ENCODE peak calls at places on chromosomes 12 and 14, in nine cellular contexts. V, R, F, O, M, H, Z, L and B are unnamed samples.
A peak's percentile ranks its signal among the peaks of the same experiment; 100 is the strongest.

GRCh38 chr12:51335931-51336330 is 10.5 kb downstream of the CELA1 start:
- DNase-seq in V (no peak), R (no peak), F (no peak), O (no peak), M (no peak), H (no peak), Z (no peak), L (no peak), B (no peak)

GRCh38 chr12:124651508-124652273 is 84.3 kb upstream of the NCOR2 start:
- DNase-seq in V (no peak), R (no peak), F (no peak), O (no peak), M (no peak), H (no peak), Z (no peak), L (no peak), B (no peak)

GRCh38 chr12:123150804-123151678 is at the start of gene PITPNM2:
- DNase-seq in V (peak; percentile 23), R (no peak), F (peak; percentile 77), O (peak; percentile 25), M (peak; percentile 86), H (no peak), Z (no peak), L (peak; percentile 66), B (peak; percentile 72)

GRCh38 chr14:50770586-50770985 is 60.4 kb downstream of the NIN start:
- DNase-seq in V (no peak), R (no peak), F (no peak), O (no peak), M (no peak), H (no peak), Z (no peak), L (no peak), B (no peak)

GRCh38 chr12:105960319-105961076 is 178.3 kb downstream of the NUAK1 start:
- DNase-seq in V (no peak), R (peak; percentile 90), F (no peak), O (no peak), M (no peak), H (no peak), Z (no peak), L (no peak), B (no peak)

GRCh38 chr14:49212721-49213120 is 373.5 kb downstream of the RPS29 start:
- DNase-seq in V (no peak), R (no peak), F (no peak), O (no peak), M (no peak), H (no peak), Z (no peak), L (no peak), B (no peak)

GRCh38 chr12:49967777-49968250 is 4.9 kb upstream of the AQP6 start:
- DNase-seq in V (no peak), R (no peak), F (no peak), O (no peak), M (no peak), H (no peak), Z (no peak), L (no peak), B (no peak)

GRCh38 chr14:53180272-53181221 is 27.4 kb upstream of the DDHD1 start:
- DNase-seq in V (no peak), R (no peak), F (peak; percentile 12), O (no peak), M (no peak), H (peak; percentile 35), Z (no peak), L (peak; percentile 36), B (peak; percentile 58)

GRCh38 chr12:53102883-53103807 is at the start of gene SOAT2:
- DNase-seq in V (no peak), R (no peak), F (no peak), O (no peak), M (no peak), H (no peak), Z (no peak), L (peak; percentile 64), B (no peak)

GRCh38 chr12:118680361-118680963 is 300.9 kb upstream of the SRRM4 start:
- DNase-seq in V (no peak), R (no peak), F (no peak), O (no peak), M (peak; percentile 49), H (no peak), Z (no peak), L (no peak), B (peak; percentile 37)

GRCh38 chr14:69719501-69719951 is 47.4 kb upstream of the SRSF5 start:
- DNase-seq in V (no peak), R (no peak), F (peak; percentile 19), O (no peak), M (peak; percentile 54), H (peak; percentile 85), Z (no peak), L (no peak), B (peak; percentile 71)